ENCODE peak calls at places on chromosome 10, in six cellular contexts. One of them, this sample, is unnamed.
A peak's percentile ranks its signal among the peaks of the same experiment; 100 is the strongest.

GRCh38 chr10:132641966-132642731 is 104.6 kb downstream of the INPP5A start:
- DNase-seq in endothelial cell of umbilical vein: no peak
- DNase-seq in Peyer's patch: no peak
- DNase-seq in fibroblast of pulmonary artery: no peak
- DNase-seq in heart left ventricle: peak; percentile 54
- DNase-seq in brain microvascular endothelial cell: no peak
- DNase-seq in this sample: no peak

GRCh38 chr10:25682203-25682950 is 251.7 kb upstream of the MYO3A start:
- DNase-seq in endothelial cell of umbilical vein: peak; percentile 20
- DNase-seq in Peyer's patch: no peak
- DNase-seq in fibroblast of pulmonary artery: peak; percentile 88
- DNase-seq in heart left ventricle: no peak
- DNase-seq in brain microvascular endothelial cell: peak; percentile 4
- DNase-seq in this sample: no peak

GRCh38 chr10:104080762-104081161 is 4.9 kb downstream of the COL17A1 start:
- DNase-seq in endothelial cell of umbilical vein: peak; percentile 45
- DNase-seq in Peyer's patch: no peak
- DNase-seq in fibroblast of pulmonary artery: peak; percentile 58
- DNase-seq in heart left ventricle: no peak
- DNase-seq in brain microvascular endothelial cell: no peak
- DNase-seq in this sample: no peak

GRCh38 chr10:132165416-132165980 is 21.2 kb upstream of the DPYSL4 start:
- DNase-seq in endothelial cell of umbilical vein: no peak
- DNase-seq in Peyer's patch: no peak
- DNase-seq in fibroblast of pulmonary artery: no peak
- DNase-seq in heart left ventricle: peak; percentile 54
- DNase-seq in brain microvascular endothelial cell: no peak
- DNase-seq in this sample: no peak

GRCh38 chr10:113059001-113059780 is 109.1 kb downstream of the TCF7L2 start:
- DNase-seq in endothelial cell of umbilical vein: peak; percentile 55
- DNase-seq in Peyer's patch: no peak
- DNase-seq in fibroblast of pulmonary artery: peak; percentile 88
- DNase-seq in heart left ventricle: no peak
- DNase-seq in brain microvascular endothelial cell: no peak
- DNase-seq in this sample: no peak

GRCh38 chr10:45375716-45376231 is 1.8 kb downstream of the ALOX5 start:
- DNase-seq in endothelial cell of umbilical vein: no peak
- DNase-seq in Peyer's patch: no peak
- DNase-seq in fibroblast of pulmonary artery: no peak
- DNase-seq in heart left ventricle: no peak
- DNase-seq in brain microvascular endothelial cell: no peak
- DNase-seq in this sample: no peak

GRCh38 chr10:6035926-6036575 is 26.1 kb downstream of the IL2RA start:
- DNase-seq in endothelial cell of umbilical vein: no peak
- DNase-seq in Peyer's patch: no peak
- DNase-seq in fibroblast of pulmonary artery: no peak
- DNase-seq in heart left ventricle: no peak
- DNase-seq in brain microvascular endothelial cell: no peak
- DNase-seq in this sample: peak; percentile 17

GRCh38 chr10:86671985-86672710 is 3.8 kb downstream of the LDB3 start:
- DNase-seq in endothelial cell of umbilical vein: no peak
- DNase-seq in Peyer's patch: no peak
- DNase-seq in fibroblast of pulmonary artery: no peak
- DNase-seq in heart left ventricle: peak; percentile 85
- DNase-seq in brain microvascular endothelial cell: no peak
- DNase-seq in this sample: no peak

GRCh38 chr10:43109671-43110249 is 28.5 kb upstream of the CSGALNACT2 start:
- DNase-seq in endothelial cell of umbilical vein: no peak
- DNase-seq in Peyer's patch: no peak
- DNase-seq in fibroblast of pulmonary artery: no peak
- DNase-seq in heart left ventricle: no peak
- DNase-seq in brain microvascular endothelial cell: no peak
- DNase-seq in this sample: no peak

GRCh38 chr10:55183993-55184392 is 383.0 kb upstream of the PCDH15 start:
- DNase-seq in endothelial cell of umbilical vein: no peak
- DNase-seq in Peyer's patch: no peak
- DNase-seq in fibroblast of pulmonary artery: no peak
- DNase-seq in heart left ventricle: no peak
- DNase-seq in brain microvascular endothelial cell: no peak
- DNase-seq in this sample: no peak

GRCh38 chr10:23611308-23611631 is 172.4 kb downstream of the OTUD1 start:
- DNase-seq in endothelial cell of umbilical vein: no peak
- DNase-seq in Peyer's patch: no peak
- DNase-seq in fibroblast of pulmonary artery: no peak
- DNase-seq in heart left ventricle: no peak
- DNase-seq in brain microvascular endothelial cell: no peak
- DNase-seq in this sample: no peak

GRCh38 chr10:6050801-6051445 is 11.2 kb downstream of the IL2RA start:
- DNase-seq in endothelial cell of umbilical vein: no peak
- DNase-seq in Peyer's patch: peak; percentile 92
- DNase-seq in fibroblast of pulmonary artery: peak; percentile 58
- DNase-seq in heart left ventricle: peak; percentile 73
- DNase-seq in brain microvascular endothelial cell: peak; percentile 12
- DNase-seq in this sample: peak; percentile 54

GRCh38 chr10:70584366-70584765 is 18.2 kb downstream of the PRF1 start:
- DNase-seq in endothelial cell of umbilical vein: no peak
- DNase-seq in Peyer's patch: no peak
- DNase-seq in fibroblast of pulmonary artery: no peak
- DNase-seq in heart left ventricle: no peak
- DNase-seq in brain microvascular endothelial cell: no peak
- DNase-seq in this sample: no peak

GRCh38 chr10:101781984-101782810 is 1.0 kb downstream of the NPM3 start:
- DNase-seq in endothelial cell of umbilical vein: no peak
- DNase-seq in Peyer's patch: no peak
- DNase-seq in fibroblast of pulmonary artery: no peak
- DNase-seq in heart left ventricle: no peak
- DNase-seq in brain microvascular endothelial cell: no peak
- DNase-seq in this sample: no peak

GRCh38 chr10:42999385-43000020 is 77.4 kb upstream of the RET start:
- DNase-seq in endothelial cell of umbilical vein: no peak
- DNase-seq in Peyer's patch: no peak
- DNase-seq in fibroblast of pulmonary artery: no peak
- DNase-seq in heart left ventricle: peak; percentile 60
- DNase-seq in brain microvascular endothelial cell: no peak
- DNase-seq in this sample: no peak

GRCh38 chr10:61896854-61897661 is 4.4 kb upstream of the ARID5B start:
- DNase-seq in endothelial cell of umbilical vein: peak; percentile 59
- DNase-seq in Peyer's patch: peak; percentile 72
- DNase-seq in fibroblast of pulmonary artery: peak; percentile 85
- DNase-seq in heart left ventricle: peak; percentile 78
- DNase-seq in brain microvascular endothelial cell: peak; percentile 52
- DNase-seq in this sample: peak; percentile 73

GRCh38 chr10:86206216-86206615 is 160.4 kb downstream of the GRID1 start:
- DNase-seq in endothelial cell of umbilical vein: no peak
- DNase-seq in Peyer's patch: no peak
- DNase-seq in fibroblast of pulmonary artery: no peak
- DNase-seq in heart left ventricle: no peak
- DNase-seq in brain microvascular endothelial cell: no peak
- DNase-seq in this sample: no peak

GRCh38 chr10:7121154-7121797 is 289.6 kb downstream of the SFMBT2 start:
- DNase-seq in endothelial cell of umbilical vein: peak; percentile 25
- DNase-seq in Peyer's patch: peak; percentile 48
- DNase-seq in fibroblast of pulmonary artery: peak; percentile 46
- DNase-seq in heart left ventricle: no peak
- DNase-seq in brain microvascular endothelial cell: no peak
- DNase-seq in this sample: peak; percentile 45
- TF ChIP-seq CTCF in endothelial cell of umbilical vein: peak; percentile 66
- TF ChIP-seq CTCF in Peyer's patch: peak; percentile 52
- TF ChIP-seq CTCF in fibroblast of pulmonary artery: peak; percentile 67
- TF ChIP-seq CTCF in heart left ventricle: peak; percentile 73
- TF ChIP-seq CTCF in brain microvascular endothelial cell: peak; percentile 81
- TF ChIP-seq CTCF in this sample: peak; percentile 43

DNA sequence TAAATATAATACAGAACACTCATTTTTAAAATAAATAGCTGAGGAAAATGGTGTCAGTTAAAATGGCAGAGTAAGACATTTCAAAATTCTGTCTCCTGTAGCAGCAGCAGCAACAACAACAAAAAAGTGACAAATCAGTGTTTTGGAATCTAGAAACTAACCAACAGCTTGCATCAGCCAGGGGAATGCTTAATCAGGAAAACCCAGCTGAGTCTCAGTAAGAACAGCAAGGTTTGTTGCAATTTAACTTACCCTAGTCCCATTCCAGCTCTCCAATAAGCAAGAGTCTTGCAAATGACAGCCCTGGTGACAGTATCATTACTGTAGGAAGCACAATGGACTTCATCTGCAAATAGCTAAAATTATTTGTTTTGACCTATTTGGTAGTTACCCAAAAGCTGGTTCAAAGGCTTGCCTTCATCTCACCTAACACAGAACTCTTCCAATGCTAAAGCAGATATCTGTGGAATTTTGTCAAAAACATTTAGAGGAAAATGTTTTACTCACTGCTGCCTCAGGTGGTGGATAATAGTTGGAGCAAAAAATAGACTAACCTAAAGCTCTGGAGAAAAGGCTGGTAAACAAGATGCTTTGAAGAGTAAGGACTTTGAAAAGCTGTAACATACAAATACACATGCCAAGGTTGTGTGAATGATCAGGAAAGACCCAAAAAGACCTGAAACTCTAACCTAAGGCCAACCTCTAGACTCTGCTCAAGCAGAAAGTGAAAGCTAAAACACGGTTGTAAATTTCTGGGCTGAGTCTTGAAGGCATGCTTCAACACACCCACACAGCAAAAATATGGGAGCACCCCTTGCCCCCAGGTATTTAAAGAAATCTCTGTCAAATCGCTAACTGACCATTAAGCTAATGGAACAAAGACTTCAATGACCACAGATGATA is 9.9 kb upstream of the ARHGAP22 start:
- DNase-seq in endothelial cell of umbilical vein: peak; percentile 18
- DNase-seq in Peyer's patch: no peak
- DNase-seq in fibroblast of pulmonary artery: peak; percentile 57
- DNase-seq in heart left ventricle: no peak
- DNase-seq in brain microvascular endothelial cell: no peak
- DNase-seq in this sample: no peak
- TF ChIP-seq CTCF in endothelial cell of umbilical vein: peak; percentile 15
- TF ChIP-seq CTCF in Peyer's patch: peak; percentile 29
- TF ChIP-seq CTCF in fibroblast of pulmonary artery: peak; percentile 53
- TF ChIP-seq CTCF in heart left ventricle: no peak
- TF ChIP-seq CTCF in brain microvascular endothelial cell: peak; percentile 43
- TF ChIP-seq CTCF in this sample: no peak

DNA sequence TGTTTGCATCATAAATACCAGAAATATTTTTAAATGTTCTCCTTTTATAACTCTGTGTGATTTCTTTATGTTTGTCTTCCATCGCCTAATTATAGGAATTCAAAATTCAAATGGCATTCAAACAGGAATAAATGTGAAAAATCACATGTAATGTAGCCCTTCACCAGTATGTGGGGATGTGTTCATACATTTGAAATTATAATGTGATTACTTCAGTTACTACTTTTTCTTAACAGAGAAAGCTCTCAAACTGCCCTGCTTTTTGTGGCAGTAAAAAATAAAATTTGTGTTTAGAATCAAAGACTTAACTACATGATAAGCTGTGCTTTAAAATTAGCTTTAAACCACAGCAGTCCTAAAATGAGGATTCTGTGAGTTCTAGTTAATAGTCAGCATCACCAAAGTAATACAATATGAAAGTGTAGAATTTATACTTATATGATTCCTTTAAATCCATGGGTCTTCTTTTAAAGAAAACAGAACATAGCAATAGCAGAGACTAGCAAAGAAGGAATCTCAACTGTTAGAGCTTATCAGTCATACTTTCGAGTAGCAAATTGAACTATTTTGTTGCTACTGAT is 7.8 kb upstream of the HERC4 start:
- DNase-seq in endothelial cell of umbilical vein: peak; percentile 52
- DNase-seq in Peyer's patch: no peak
- DNase-seq in fibroblast of pulmonary artery: peak; percentile 65
- DNase-seq in heart left ventricle: no peak
- DNase-seq in brain microvascular endothelial cell: no peak
- DNase-seq in this sample: no peak
- TF ChIP-seq CTCF in endothelial cell of umbilical vein: no peak
- TF ChIP-seq CTCF in Peyer's patch: no peak
- TF ChIP-seq CTCF in fibroblast of pulmonary artery: peak; percentile 46
- TF ChIP-seq CTCF in heart left ventricle: peak; percentile 60
- TF ChIP-seq CTCF in brain microvascular endothelial cell: peak; percentile 45
- TF ChIP-seq CTCF in this sample: no peak

DNA sequence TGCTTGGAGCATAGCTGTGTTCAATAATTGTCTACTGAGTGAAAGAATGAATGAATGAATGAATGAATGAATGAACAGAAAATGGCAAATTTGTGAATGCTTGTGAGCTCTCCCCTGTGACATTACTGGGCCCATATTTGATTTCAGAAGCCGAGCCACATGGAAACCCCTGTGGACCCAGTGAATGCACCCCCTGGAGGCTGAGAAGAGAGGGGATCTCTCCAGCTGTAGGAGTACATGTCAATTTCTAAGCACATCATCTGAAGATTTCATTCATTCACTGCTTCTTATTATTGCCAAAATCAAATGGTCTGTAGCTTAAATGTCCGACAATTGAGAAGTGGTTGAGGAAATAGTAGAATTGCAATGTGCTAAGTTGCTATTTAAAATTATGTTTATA is 58.3 kb upstream of the DOCK1 start:
- DNase-seq in endothelial cell of umbilical vein: no peak
- DNase-seq in Peyer's patch: no peak
- DNase-seq in fibroblast of pulmonary artery: no peak
- DNase-seq in heart left ventricle: no peak
- DNase-seq in brain microvascular endothelial cell: no peak
- DNase-seq in this sample: no peak
- TF ChIP-seq CTCF in endothelial cell of umbilical vein: no peak
- TF ChIP-seq CTCF in Peyer's patch: no peak
- TF ChIP-seq CTCF in fibroblast of pulmonary artery: no peak
- TF ChIP-seq CTCF in heart left ventricle: no peak
- TF ChIP-seq CTCF in brain microvascular endothelial cell: peak; percentile 51
- TF ChIP-seq CTCF in this sample: no peak